ENCODE peak calls at places on chromosomes 6 and 20, in five cellular contexts. One of them, this sample, is unnamed.
A peak's percentile ranks its signal among the peaks of the same experiment; 100 is the strongest.

GRCh38 chr6:170516783-170517616 is 36.1 kb downstream of the PSMB1 start:
- DNase-seq in PC-3: peak; percentile 63
- DNase-seq in heart left ventricle: peak; percentile 41
- DNase-seq in MCF 10A: peak; percentile 65
- DNase-seq in GM13977: peak; percentile 48
- DNase-seq in this sample: no peak

GRCh38 chr20:61901421-61902212 is 164.1 kb downstream of the TAF4 start:
- DNase-seq in MCF 10A: no peak
- DNase-seq in GM13977: no peak
- DNase-seq in heart left ventricle: no peak
- DNase-seq in PC-3: peak; percentile 80
- DNase-seq in this sample: no peak

GRCh38 chr6:113381957-113382356 is 475.2 kb upstream of the MARCKS start:
- DNase-seq in heart left ventricle: no peak
- DNase-seq in PC-3: peak; percentile 42
- DNase-seq in GM13977: peak; percentile 28
- DNase-seq in MCF 10A: peak; percentile 48
- DNase-seq in this sample: no peak

GRCh38 chr6:131038612-131039344 is 24.3 kb downstream of the EPB41L2 start:
- DNase-seq in PC-3: no peak
- DNase-seq in GM13977: no peak
- DNase-seq in MCF 10A: no peak
- DNase-seq in heart left ventricle: no peak
- DNase-seq in this sample: no peak

GRCh38 chr6:157607317-157608109 is 215.5 kb upstream of the SNX9 start:
- DNase-seq in GM13977: no peak
- DNase-seq in PC-3: no peak
- DNase-seq in heart left ventricle: no peak
- DNase-seq in MCF 10A: no peak
- DNase-seq in this sample: no peak

GRCh38 chr20:9514461-9515210 is at the start of gene LAMP5:
- DNase-seq in GM13977: no peak
- DNase-seq in MCF 10A: no peak
- DNase-seq in heart left ventricle: no peak
- DNase-seq in PC-3: peak; percentile 51
- DNase-seq in this sample: peak; percentile 57

GRCh38 chr6:26311385-26312095 is 53.5 kb upstream of the BTN3A2 start:
- DNase-seq in MCF 10A: peak; percentile 82
- DNase-seq in PC-3: peak; percentile 92
- DNase-seq in heart left ventricle: no peak
- DNase-seq in GM13977: no peak
- DNase-seq in this sample: no peak

GRCh38 chr6:28756555-28756918 is 167.2 kb downstream of the TRIM27 start:
- DNase-seq in PC-3: peak; percentile 44
- DNase-seq in GM13977: no peak
- DNase-seq in heart left ventricle: no peak
- DNase-seq in MCF 10A: peak; percentile 46
- DNase-seq in this sample: no peak

GRCh38 chr6:148367418-148368024 is 24.9 kb downstream of the SASH1 start:
- DNase-seq in heart left ventricle: peak; percentile 78
- DNase-seq in GM13977: no peak
- DNase-seq in PC-3: peak; percentile 9
- DNase-seq in MCF 10A: peak; percentile 51
- DNase-seq in this sample: no peak

GRCh38 chr6:170225852-170226417 is 64.9 kb downstream of the DLL1 start:
- DNase-seq in PC-3: no peak
- DNase-seq in MCF 10A: peak; percentile 98
- DNase-seq in GM13977: no peak
- DNase-seq in heart left ventricle: peak; percentile 28
- DNase-seq in this sample: no peak

GRCh38 chr6:163427498-163428254 is 13.2 kb downstream of the QKI start:
- DNase-seq in MCF 10A: peak; percentile 81
- DNase-seq in PC-3: peak; percentile 47
- DNase-seq in heart left ventricle: no peak
- DNase-seq in GM13977: no peak
- DNase-seq in this sample: no peak

GRCh38 chr6:101747711-101748110 is 354.2 kb downstream of the GRIK2 start:
- DNase-seq in heart left ventricle: peak; percentile 31
- DNase-seq in GM13977: no peak
- DNase-seq in MCF 10A: no peak
- DNase-seq in PC-3: no peak
- DNase-seq in this sample: no peak

GRCh38 chr6:25192562-25192961 is 86.6 kb upstream of the CARMIL1 start:
- DNase-seq in PC-3: no peak
- DNase-seq in MCF 10A: peak; percentile 52
- DNase-seq in heart left ventricle: no peak
- DNase-seq in GM13977: no peak
- DNase-seq in this sample: no peak

GRCh38 chr6:163741342-163741741 is 326.8 kb downstream of the QKI start:
- DNase-seq in GM13977: no peak
- DNase-seq in PC-3: no peak
- DNase-seq in heart left ventricle: no peak
- DNase-seq in MCF 10A: no peak
- DNase-seq in this sample: no peak

GRCh38 chr6:1464796-1465348 is 75.5 kb downstream of the FOXF2 start:
- DNase-seq in MCF 10A: no peak
- DNase-seq in heart left ventricle: no peak
- DNase-seq in PC-3: no peak
- DNase-seq in GM13977: no peak
- DNase-seq in this sample: no peak

GRCh38 chr6:140627002-140627401 is 1252.6 kb upstream of the CITED2 start:
- DNase-seq in GM13977: no peak
- DNase-seq in heart left ventricle: no peak
- DNase-seq in PC-3: no peak
- DNase-seq in MCF 10A: peak; percentile 3
- DNase-seq in this sample: no peak

GRCh38 chr20:64044484-64045247 is 4.8 kb downstream of the SOX18 start:
- DNase-seq in MCF 10A: peak; percentile 76
- DNase-seq in PC-3: peak; percentile 83
- DNase-seq in heart left ventricle: peak; percentile 76
- DNase-seq in GM13977: no peak
- DNase-seq in this sample: no peak

GRCh38 chr6:142444388-142444787 is 142.6 kb downstream of the ADGRG6 start:
- DNase-seq in PC-3: peak; percentile 3
- DNase-seq in GM13977: no peak
- DNase-seq in MCF 10A: peak; percentile 12
- DNase-seq in heart left ventricle: no peak
- DNase-seq in this sample: no peak

GRCh38 chr20:34871966-34872603 is 571 bp downstream of the GGT7 start:
- DNase-seq in GM13977: peak; percentile 13
- DNase-seq in heart left ventricle: no peak
- DNase-seq in PC-3: no peak
- DNase-seq in MCF 10A: no peak
- DNase-seq in this sample: no peak

GRCh38 chr6:143015300-143015706 is 45.4 kb upstream of the AIG1 start:
- DNase-seq in PC-3: no peak
- DNase-seq in MCF 10A: no peak
- DNase-seq in heart left ventricle: no peak
- DNase-seq in GM13977: no peak
- DNase-seq in this sample: no peak

GRCh38 chr20:39885975-39886649 is 802.9 kb downstream of the MAFB start:
- DNase-seq in PC-3: peak; percentile 13
- DNase-seq in MCF 10A: peak; percentile 80
- DNase-seq in heart left ventricle: peak; percentile 54
- DNase-seq in GM13977: peak; percentile 16
- DNase-seq in this sample: no peak
- TF ChIP-seq CTCF in PC-3: peak; percentile 31
- TF ChIP-seq CTCF in MCF 10A: peak; percentile 58
- TF ChIP-seq CTCF in heart left ventricle: peak; percentile 35
- TF ChIP-seq CTCF in GM13977: peak; percentile 82
- TF ChIP-seq CTCF in this sample: no peak

DNA sequence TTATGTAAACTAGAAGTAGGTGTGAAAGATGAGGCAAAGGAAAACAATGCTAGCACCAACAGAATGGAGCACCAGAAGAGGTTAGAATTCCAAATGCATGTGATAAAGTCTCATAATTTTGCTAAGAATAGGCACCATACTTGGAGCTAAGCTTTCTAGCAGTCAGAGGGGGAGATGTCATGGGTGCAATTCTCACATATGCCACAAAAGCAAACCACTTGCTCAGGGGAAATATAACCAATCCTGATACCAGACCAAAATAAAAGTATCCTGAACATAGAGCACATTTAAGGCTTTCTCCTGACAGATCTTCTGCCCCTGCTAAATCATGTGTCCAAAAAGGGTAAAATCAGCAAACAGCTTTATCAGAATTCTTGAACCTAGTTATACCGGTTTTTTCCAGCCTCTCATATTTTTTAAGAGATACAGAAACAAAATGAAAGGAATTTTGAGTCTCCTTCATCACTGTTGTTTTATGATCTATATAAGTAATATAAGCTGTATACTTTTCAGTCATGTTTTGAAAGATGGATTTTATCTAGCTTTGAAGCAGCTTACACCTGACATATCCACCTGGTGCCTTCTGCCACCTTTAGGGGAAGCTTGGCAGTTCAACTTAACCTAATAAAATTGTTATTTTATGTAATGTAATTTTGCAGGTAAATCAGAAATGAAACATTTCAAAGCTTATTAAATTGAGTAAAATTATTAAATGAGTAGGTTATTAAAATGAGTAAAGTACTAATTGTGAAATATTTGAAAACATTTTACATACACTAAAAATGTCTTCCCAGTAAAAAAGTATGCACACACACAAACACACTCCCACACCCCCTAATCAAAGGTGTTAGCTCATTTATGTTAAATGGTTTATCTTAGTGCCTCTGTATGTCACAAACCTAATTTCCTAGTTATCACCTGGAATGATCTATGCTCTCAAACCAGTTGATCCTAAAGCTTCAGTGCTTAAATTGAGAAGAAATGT is 2.8 kb downstream of the SPO11 start:
- DNase-seq in MCF 10A: peak; percentile 41
- DNase-seq in GM13977: no peak
- DNase-seq in heart left ventricle: no peak
- DNase-seq in PC-3: peak; percentile 66
- DNase-seq in this sample: no peak
- TF ChIP-seq CTCF in MCF 10A: peak; percentile 41
- TF ChIP-seq CTCF in GM13977: no peak
- TF ChIP-seq CTCF in heart left ventricle: no peak
- TF ChIP-seq CTCF in PC-3: peak; percentile 86
- TF ChIP-seq CTCF in this sample: no peak

DNA sequence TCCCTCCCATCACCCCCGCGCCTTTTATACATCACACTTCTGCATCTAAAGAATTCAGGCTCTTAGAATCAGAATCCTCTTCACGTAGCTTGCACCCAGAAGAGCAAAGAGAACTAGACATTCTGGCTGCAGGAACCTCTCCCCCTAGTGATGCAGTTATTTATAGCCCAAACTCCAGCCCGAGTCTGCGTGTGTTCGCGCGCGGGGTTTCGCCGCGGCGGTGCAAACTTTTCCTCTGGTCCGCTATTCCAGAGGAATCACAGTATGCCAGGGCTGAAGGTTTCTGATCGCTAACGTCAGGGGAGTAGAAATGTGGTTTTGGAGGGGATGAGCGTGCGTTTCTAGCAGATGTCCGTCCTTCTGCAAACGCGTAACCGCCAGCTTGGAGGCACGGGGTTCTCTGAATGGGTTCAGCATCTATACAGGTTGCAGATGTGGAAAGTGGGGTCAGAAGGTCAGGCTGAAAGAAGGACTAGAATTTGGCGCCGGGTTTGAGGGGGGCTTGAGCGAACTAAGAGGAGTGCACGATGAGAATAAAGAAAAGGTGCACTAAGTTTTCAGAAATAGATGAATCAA is 1.9 kb downstream of the EPHA7 start:
- DNase-seq in MCF 10A: no peak
- DNase-seq in PC-3: peak; percentile 7
- DNase-seq in heart left ventricle: peak; percentile 25
- DNase-seq in GM13977: peak; percentile 41
- DNase-seq in this sample: peak; percentile 40
- TF ChIP-seq CTCF in MCF 10A: no peak
- TF ChIP-seq CTCF in PC-3: no peak
- TF ChIP-seq CTCF in heart left ventricle: no peak
- TF ChIP-seq CTCF in GM13977: no peak
- TF ChIP-seq CTCF in this sample: no peak

GRCh38 chr6:127554435-127555006 is 22.5 kb upstream of the C6orf58 start:
- DNase-seq in GM13977: no peak
- DNase-seq in PC-3: peak; percentile 62
- DNase-seq in MCF 10A: peak; percentile 69
- DNase-seq in heart left ventricle: no peak
- DNase-seq in this sample: no peak

GRCh38 chr6:127547909-127548649 is 28.9 kb upstream of the C6orf58 start:
- DNase-seq in MCF 10A: peak; percentile 14
- DNase-seq in heart left ventricle: no peak
- DNase-seq in GM13977: no peak
- DNase-seq in PC-3: peak; percentile 14
- DNase-seq in this sample: no peak

GRCh38 chr6:127547215-127547614 is 28.1 kb upstream of the MTCL3 start:
- DNase-seq in GM13977: no peak
- DNase-seq in heart left ventricle: no peak
- DNase-seq in PC-3: peak; percentile 5
- DNase-seq in MCF 10A: no peak
- DNase-seq in this sample: no peak

DNA sequence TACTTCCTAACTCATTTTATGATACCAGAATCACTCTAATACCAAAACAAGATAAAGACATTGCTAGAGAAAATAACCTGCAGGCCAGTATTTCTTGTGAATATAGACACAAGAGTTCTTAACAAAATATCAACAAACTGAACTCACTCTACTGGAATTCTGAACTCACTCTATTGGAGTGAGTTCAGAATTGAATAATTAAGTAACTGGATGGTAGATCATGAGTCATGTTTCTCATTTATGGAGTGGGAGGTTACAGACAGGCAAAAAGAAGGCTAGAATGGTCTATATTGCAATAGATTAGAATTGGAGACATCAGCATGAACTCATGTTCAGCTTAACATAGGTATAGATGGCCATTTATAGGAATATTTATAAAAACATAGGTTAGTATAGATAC is 26.6 kb upstream of the C6orf58 start:
- DNase-seq in PC-3: peak; percentile 26
- DNase-seq in MCF 10A: peak; percentile 28
- DNase-seq in heart left ventricle: no peak
- DNase-seq in GM13977: no peak
- DNase-seq in this sample: no peak
- TF ChIP-seq CTCF in PC-3: no peak
- TF ChIP-seq CTCF in MCF 10A: no peak
- TF ChIP-seq CTCF in heart left ventricle: no peak
- TF ChIP-seq CTCF in GM13977: no peak
- TF ChIP-seq CTCF in this sample: no peak

GRCh38 chr6:382883-383420 is 8.6 kb upstream of the IRF4 start:
- DNase-seq in MCF 10A: no peak
- DNase-seq in heart left ventricle: peak; percentile 18
- DNase-seq in PC-3: no peak
- DNase-seq in GM13977: no peak
- DNase-seq in this sample: no peak
- TF ChIP-seq CTCF in MCF 10A: no peak
- TF ChIP-seq CTCF in heart left ventricle: no peak
- TF ChIP-seq CTCF in PC-3: no peak
- TF ChIP-seq CTCF in GM13977: no peak
- TF ChIP-seq CTCF in this sample: no peak

This sample was measured in mesothelial cell of epicardium.